ENCODE peak calls at places on chromosomes 16 and 17, in four cellular contexts. One of them, this sample, is unnamed.

GRCh38 chr16:81076566-81077076 is 417 bp downstream of the C16orf46 start:
- DNase-seq in uterus: peak
- DNase-seq in spleen: peak
- DNase-seq in upper lobe of left lung: peak
- DNase-seq in this sample: peak

GRCh38 chr17:49730787-49731441 is 23.1 kb upstream of the SLC35B1 start:
- DNase-seq in uterus: no peak
- DNase-seq in spleen: no peak
- DNase-seq in upper lobe of left lung: no peak
- DNase-seq in this sample: no peak

GRCh38 chr17:40450175-40450574 is 6.9 kb downstream of the IGFBP4 start:
- DNase-seq in uterus: peak
- DNase-seq in spleen: no peak
- DNase-seq in upper lobe of left lung: peak
- DNase-seq in this sample: no peak

GRCh38 chr16:67928561-67929364 is 2.9 kb downstream of the CTRL start:
- DNase-seq in uterus: peak
- DNase-seq in spleen: peak
- DNase-seq in upper lobe of left lung: peak
- DNase-seq in this sample: peak

GRCh38 chr17:12973496-12974318 is 44.1 kb downstream of the ELAC2 start:
- DNase-seq in uterus: no peak
- DNase-seq in spleen: no peak
- DNase-seq in upper lobe of left lung: no peak
- DNase-seq in this sample: no peak

GRCh38 chr17:50276588-50277356 is 2.5 kb downstream of the TMEM92 start:
- DNase-seq in uterus: no peak
- DNase-seq in spleen: no peak
- DNase-seq in upper lobe of left lung: no peak
- DNase-seq in this sample: no peak

GRCh38 chr17:559699-560378 is 154.8 kb downstream of the VPS53 start:
- DNase-seq in uterus: peak
- DNase-seq in spleen: no peak
- DNase-seq in upper lobe of left lung: peak
- DNase-seq in this sample: no peak

GRCh38 chr16:2500937-2501750 is 12.6 kb upstream of the ATP6V0C start:
- DNase-seq in uterus: peak
- DNase-seq in spleen: peak
- DNase-seq in upper lobe of left lung: peak
- DNase-seq in this sample: peak

GRCh38 chr16:70253291-70254094 is 1.8 kb upstream of the EXOSC6 start:
- DNase-seq in uterus: no peak
- DNase-seq in spleen: no peak
- DNase-seq in upper lobe of left lung: no peak
- DNase-seq in this sample: no peak

GRCh38 chr16:4093495-4094137 is 22.6 kb downstream of the ADCY9 start:
- DNase-seq in uterus: no peak
- DNase-seq in spleen: peak
- DNase-seq in upper lobe of left lung: peak
- DNase-seq in this sample: no peak

GRCh38 chr17:80790981-80791742 is 200.5 kb upstream of the CHMP6 start:
- DNase-seq in uterus: no peak
- DNase-seq in spleen: peak
- DNase-seq in upper lobe of left lung: no peak
- DNase-seq in this sample: no peak

GRCh38 chr16:69166221-69166833 is 20.6 kb upstream of the SNTB2 start:
- DNase-seq in uterus: peak
- DNase-seq in spleen: peak
- DNase-seq in upper lobe of left lung: no peak
- DNase-seq in this sample: no peak

GRCh38 chr17:9227819-9228407 is 206.6 kb downstream of the NTN1 start:
- DNase-seq in uterus: no peak
- DNase-seq in spleen: no peak
- DNase-seq in upper lobe of left lung: no peak
- DNase-seq in this sample: no peak

GRCh38 chr17:38747385-38748328 is 479 bp downstream of the PCGF2 start:
- DNase-seq in uterus: peak
- DNase-seq in spleen: no peak
- DNase-seq in upper lobe of left lung: no peak
- DNase-seq in this sample: no peak

GRCh38 chr17:62179525-62180161 is 114.6 kb upstream of the MED13 start:
- DNase-seq in uterus: no peak
- DNase-seq in spleen: no peak
- DNase-seq in upper lobe of left lung: peak
- DNase-seq in this sample: no peak

GRCh38 chr17:67492251-67492740 is 115.2 kb downstream of the PITPNC1 start:
- DNase-seq in uterus: no peak
- DNase-seq in spleen: no peak
- DNase-seq in upper lobe of left lung: no peak
- DNase-seq in this sample: no peak

GRCh38 chr17:4163951-4164350 is 21.0 kb downstream of the CYB5D2 start:
- DNase-seq in uterus: no peak
- DNase-seq in spleen: no peak
- DNase-seq in upper lobe of left lung: no peak
- DNase-seq in this sample: no peak

GRCh38 chr17:55354010-55354409 is 67.6 kb downstream of the MMD start:
- DNase-seq in uterus: no peak
- DNase-seq in spleen: no peak
- DNase-seq in upper lobe of left lung: no peak
- DNase-seq in this sample: no peak

GRCh38 chr16:70428178-70428998 is 10.5 kb downstream of the ST3GAL2 start:
- DNase-seq in uterus: peak
- DNase-seq in spleen: peak
- DNase-seq in upper lobe of left lung: peak
- DNase-seq in this sample: peak

GRCh38 chr16:67112591-67113399 is 3.1 kb downstream of the PHAF1 start:
- DNase-seq in uterus: no peak
- DNase-seq in spleen: no peak
- DNase-seq in upper lobe of left lung: no peak
- DNase-seq in this sample: no peak

GRCh38 chr17:78112508-78113471 is 15.8 kb downstream of the TMC6 start:
- DNase-seq in uterus: peak
- DNase-seq in spleen: peak
- DNase-seq in upper lobe of left lung: peak
- DNase-seq in this sample: peak

GRCh38 chr17:80907281-80907680 is 84.4 kb upstream of the CHMP6 start:
- DNase-seq in uterus: no peak
- DNase-seq in spleen: no peak
- DNase-seq in upper lobe of left lung: no peak
- DNase-seq in this sample: no peak

GRCh38 chr16:59058261-59058660 is 324.1 kb upstream of the GOT2 start:
- DNase-seq in uterus: no peak
- DNase-seq in spleen: no peak
- DNase-seq in upper lobe of left lung: no peak
- DNase-seq in this sample: no peak

GRCh38 chr16:12126091-12126806 is 149.7 kb downstream of the SNX29 start:
- DNase-seq in uterus: no peak
- DNase-seq in spleen: no peak
- DNase-seq in upper lobe of left lung: no peak
- DNase-seq in this sample: no peak

GRCh38 chr16:674968-675883 is at the start of gene RHBDL1:
- DNase-seq in uterus: no peak
- DNase-seq in spleen: no peak
- DNase-seq in upper lobe of left lung: no peak
- DNase-seq in this sample: no peak

GRCh38 chr16:8511464-8511863 is 78.8 kb downstream of the TMEM114 start:
- DNase-seq in uterus: no peak
- DNase-seq in spleen: no peak
- DNase-seq in upper lobe of left lung: no peak
- DNase-seq in this sample: no peak

GRCh38 chr16:8517280-8517679 is 73.0 kb downstream of the TMEM114 start:
- DNase-seq in uterus: no peak
- DNase-seq in spleen: no peak
- DNase-seq in upper lobe of left lung: no peak
- DNase-seq in this sample: no peak

GRCh38 chr16:8516471-8516870 is 73.8 kb downstream of the TMEM114 start:
- DNase-seq in uterus: no peak
- DNase-seq in spleen: no peak
- DNase-seq in upper lobe of left lung: no peak
- DNase-seq in this sample: no peak

GRCh38 chr16:8510160-8510559 is 80.2 kb downstream of the TMEM114 start:
- DNase-seq in uterus: no peak
- DNase-seq in spleen: no peak
- DNase-seq in upper lobe of left lung: no peak
- DNase-seq in this sample: no peak

GRCh38 chr16:8512941-8513624 is 77.2 kb downstream of the TMEM114 start:
- DNase-seq in uterus: no peak
- DNase-seq in spleen: no peak
- DNase-seq in upper lobe of left lung: no peak
- DNase-seq in this sample: no peak
- TF ChIP-seq CTCF in uterus: no peak
- TF ChIP-seq CTCF in spleen: no peak
- TF ChIP-seq CTCF in upper lobe of left lung: no peak
- TF ChIP-seq CTCF in this sample: no peak

DNA sequence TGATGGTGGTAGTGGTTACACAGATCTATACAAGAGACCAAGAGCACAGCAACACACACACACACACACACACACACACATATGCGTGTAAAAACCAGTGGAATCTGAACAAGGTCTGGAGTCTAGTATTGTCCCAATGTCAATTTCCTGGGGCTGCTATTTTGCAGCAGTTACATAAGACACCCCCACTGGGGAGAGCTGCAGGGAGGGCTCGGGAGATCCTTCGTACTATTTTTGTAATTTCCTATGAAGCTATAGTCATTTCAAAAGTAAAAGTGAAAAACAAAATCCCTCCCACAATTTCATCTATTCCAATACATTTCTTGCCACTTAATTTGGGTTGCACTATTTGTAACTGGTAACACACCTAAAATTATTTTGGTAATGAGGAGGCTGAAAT is 68.5 kb downstream of the C16orf95 start:
- DNase-seq in uterus: no peak
- DNase-seq in spleen: no peak
- DNase-seq in upper lobe of left lung: no peak
- DNase-seq in this sample: no peak
- TF ChIP-seq CTCF in uterus: no peak
- TF ChIP-seq CTCF in spleen: no peak
- TF ChIP-seq CTCF in upper lobe of left lung: no peak
- TF ChIP-seq CTCF in this sample: no peak

DNA sequence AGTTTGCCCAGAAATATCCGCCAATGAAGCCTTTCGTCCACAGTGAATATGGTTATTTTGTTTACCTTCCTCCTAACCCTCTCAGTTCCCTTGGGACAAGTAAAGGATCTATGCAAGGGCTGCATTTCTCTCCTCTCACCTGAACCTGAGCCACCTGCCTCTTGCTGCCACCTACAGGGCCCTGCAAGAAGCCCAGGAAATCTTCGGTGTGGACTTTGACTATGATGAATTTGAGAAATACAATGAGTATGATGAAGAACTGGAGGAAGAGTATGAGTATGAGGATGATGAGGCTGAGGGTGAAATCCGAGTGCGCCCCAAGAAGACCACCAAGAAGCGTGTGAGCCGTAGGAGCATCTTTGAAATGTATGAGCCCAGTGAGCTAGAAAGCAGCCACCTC is 14.0 kb downstream of the SUPT6H start:
- DNase-seq in uterus: no peak
- DNase-seq in spleen: no peak
- DNase-seq in upper lobe of left lung: no peak
- DNase-seq in this sample: no peak
- TF ChIP-seq CTCF in uterus: no peak
- TF ChIP-seq CTCF in spleen: no peak
- TF ChIP-seq CTCF in upper lobe of left lung: no peak
- TF ChIP-seq CTCF in this sample: peak

DNA sequence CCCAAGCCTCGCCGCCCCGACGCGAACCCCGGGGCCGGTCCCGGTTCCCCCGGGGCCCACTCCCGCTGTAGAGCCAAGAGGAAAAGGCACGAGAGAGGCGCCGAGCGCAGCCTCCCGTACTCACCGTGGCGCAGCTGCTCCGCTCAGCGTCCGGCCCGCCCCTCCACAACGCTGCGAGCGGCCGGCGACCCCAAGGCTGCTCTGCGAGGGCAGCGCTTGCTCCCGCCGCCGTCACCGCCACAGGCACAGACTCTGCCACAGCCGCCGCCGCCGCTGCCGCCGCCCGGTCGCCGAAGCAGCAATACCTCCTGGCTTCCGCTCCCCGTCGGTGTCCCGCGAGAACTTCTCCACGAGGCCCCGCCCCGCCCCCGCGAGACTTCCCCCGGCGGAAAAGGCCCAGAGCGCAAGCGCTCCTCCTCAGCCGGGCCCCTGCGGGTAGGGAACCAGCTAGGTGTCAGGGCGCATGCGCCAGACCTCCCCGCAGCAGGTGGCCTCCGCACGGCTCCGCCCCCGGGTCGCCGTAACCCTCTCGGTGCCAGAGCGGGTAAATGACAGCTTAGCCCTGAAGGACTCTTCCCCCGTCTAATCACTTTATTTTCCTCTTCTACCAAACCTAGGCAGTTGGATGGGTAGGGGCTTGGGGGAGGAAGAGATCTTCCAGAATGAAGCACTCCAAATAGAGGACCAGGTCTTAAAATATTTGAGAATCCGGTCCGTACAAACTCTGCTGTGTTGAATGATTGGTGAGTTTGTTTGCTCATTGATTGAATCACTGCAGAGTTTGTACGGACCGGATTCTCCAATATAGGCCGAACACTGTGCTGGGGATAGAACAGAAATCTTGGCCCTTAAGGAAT is at the start of gene GRB2:
- DNase-seq in uterus: peak
- DNase-seq in spleen: peak
- DNase-seq in upper lobe of left lung: peak
- DNase-seq in this sample: peak
- TF ChIP-seq CTCF in uterus: no peak
- TF ChIP-seq CTCF in spleen: peak
- TF ChIP-seq CTCF in upper lobe of left lung: no peak
- TF ChIP-seq CTCF in this sample: no peak